ENCODE peak calls at places on chromosomes 4 and X, in four cellular contexts. One of them, this sample, is unnamed.
A peak's percentile ranks its signal among the peaks of the same experiment; 100 is the strongest.

GRCh38 chrX:17550011-17550410 is 175.0 kb downstream of the NHS start:
- DNase-seq in C1 segment of cervical spinal cord: no peak
- DNase-seq in right atrium auricular region: no peak
- DNase-seq in fibroblast of lung: peak; percentile 73
- DNase-seq in this sample: no peak

GRCh38 chr4:103982454-103982853 is 262.7 kb upstream of the TACR3 start:
- DNase-seq in C1 segment of cervical spinal cord: no peak
- DNase-seq in right atrium auricular region: no peak
- DNase-seq in fibroblast of lung: no peak
- DNase-seq in this sample: no peak

GRCh38 chrX:133297284-133297683 is 79.1 kb upstream of the TFDP3 start:
- DNase-seq in right atrium auricular region: no peak
- DNase-seq in C1 segment of cervical spinal cord: no peak
- DNase-seq in fibroblast of lung: peak; percentile 90
- DNase-seq in this sample: no peak

GRCh38 chr4:16537926-16538325 is 311.7 kb upstream of the TAPT1 start:
- DNase-seq in C1 segment of cervical spinal cord: peak; percentile 24
- DNase-seq in right atrium auricular region: no peak
- DNase-seq in fibroblast of lung: no peak
- DNase-seq in this sample: no peak

GRCh38 chr4:38180456-38180855 is 220.3 kb downstream of the PTTG2 start:
- DNase-seq in right atrium auricular region: no peak
- DNase-seq in fibroblast of lung: no peak
- DNase-seq in C1 segment of cervical spinal cord: no peak
- DNase-seq in this sample: no peak

GRCh38 chrX:68403060-68403459 is 30.2 kb downstream of the OPHN1 start:
- DNase-seq in C1 segment of cervical spinal cord: no peak
- DNase-seq in fibroblast of lung: no peak
- DNase-seq in right atrium auricular region: no peak
- DNase-seq in this sample: no peak

GRCh38 chr4:108417923-108418322 is 202.5 kb upstream of the RPL34 start:
- DNase-seq in right atrium auricular region: no peak
- DNase-seq in C1 segment of cervical spinal cord: no peak
- DNase-seq in fibroblast of lung: peak; percentile 62
- DNase-seq in this sample: no peak

GRCh38 chr4:167903291-167903721 is 189.0 kb upstream of the ANXA10 start:
- DNase-seq in C1 segment of cervical spinal cord: no peak
- DNase-seq in fibroblast of lung: peak; percentile 62
- DNase-seq in right atrium auricular region: no peak
- DNase-seq in this sample: no peak

GRCh38 chrX:74911494-74911893 is 13.8 kb downstream of the NEXMIF start:
- DNase-seq in C1 segment of cervical spinal cord: no peak
- DNase-seq in right atrium auricular region: no peak
- DNase-seq in fibroblast of lung: no peak
- DNase-seq in this sample: no peak

GRCh38 chrX:22105231-22105630 is 73.1 kb downstream of the PHEX start:
- DNase-seq in C1 segment of cervical spinal cord: no peak
- DNase-seq in right atrium auricular region: no peak
- DNase-seq in fibroblast of lung: no peak
- DNase-seq in this sample: no peak

GRCh38 chrX:100289159-100289558 is 120.9 kb downstream of the PCDH19 start:
- DNase-seq in C1 segment of cervical spinal cord: no peak
- DNase-seq in fibroblast of lung: no peak
- DNase-seq in right atrium auricular region: no peak
- DNase-seq in this sample: no peak

GRCh38 chr4:125958519-125958918 is 643.8 kb downstream of the FAT4 start:
- DNase-seq in fibroblast of lung: no peak
- DNase-seq in C1 segment of cervical spinal cord: no peak
- DNase-seq in right atrium auricular region: no peak
- DNase-seq in this sample: no peak

This sample was measured in posterior vena cava.